ENCODE peak calls at places on chromosomes 6 and 20, in ten cellular contexts. One of them, this sample, is unnamed.

GRCh38 chr6:797479-798077 is 104.6 kb upstream of the EXOC2 start:
- DNase-seq in psoas muscle: no peak
- DNase-seq in glutamatergic neuron: no peak
- DNase-seq in H9: no peak
- DNase-seq in SK-N-SH: peak
- DNase-seq in fibroblast of villous mesenchyme: peak
- DNase-seq in retinal pigment epithelial cell: peak
- DNase-seq in A549: peak
- DNase-seq in pancreas: peak
- DNase-seq in MM.1S: peak
- DNase-seq in this sample: no peak

GRCh38 chr6:132132911-132133639 is 181.9 kb upstream of the CCN2 start:
- DNase-seq in psoas muscle: no peak
- DNase-seq in glutamatergic neuron: no peak
- DNase-seq in H9: no peak
- DNase-seq in SK-N-SH: no peak
- DNase-seq in fibroblast of villous mesenchyme: peak
- DNase-seq in retinal pigment epithelial cell: no peak
- DNase-seq in A549: no peak
- DNase-seq in pancreas: no peak
- DNase-seq in MM.1S: no peak
- DNase-seq in this sample: no peak

GRCh38 chr6:2942916-2943563 is 28.3 kb downstream of the SERPINB6 start:
- DNase-seq in psoas muscle: no peak
- DNase-seq in glutamatergic neuron: no peak
- DNase-seq in H9: no peak
- DNase-seq in SK-N-SH: no peak
- DNase-seq in fibroblast of villous mesenchyme: no peak
- DNase-seq in retinal pigment epithelial cell: no peak
- DNase-seq in A549: no peak
- DNase-seq in pancreas: no peak
- DNase-seq in MM.1S: peak
- DNase-seq in this sample: no peak

GRCh38 chr6:102387351-102388033 is 994.0 kb downstream of the GRIK2 start:
- DNase-seq in psoas muscle: no peak
- DNase-seq in glutamatergic neuron: no peak
- DNase-seq in H9: no peak
- DNase-seq in SK-N-SH: no peak
- DNase-seq in fibroblast of villous mesenchyme: no peak
- DNase-seq in retinal pigment epithelial cell: peak
- DNase-seq in A549: no peak
- DNase-seq in pancreas: no peak
- DNase-seq in MM.1S: no peak
- DNase-seq in this sample: no peak

GRCh38 chr6:37372116-37372515 is 18.3 kb downstream of the RNF8 start:
- DNase-seq in psoas muscle: no peak
- DNase-seq in glutamatergic neuron: no peak
- DNase-seq in H9: no peak
- DNase-seq in SK-N-SH: no peak
- DNase-seq in fibroblast of villous mesenchyme: no peak
- DNase-seq in retinal pigment epithelial cell: no peak
- DNase-seq in A549: no peak
- DNase-seq in pancreas: no peak
- DNase-seq in MM.1S: no peak
- DNase-seq in this sample: no peak

GRCh38 chr6:70725817-70726413 is 58.2 kb downstream of the SMAP1 start:
- DNase-seq in psoas muscle: no peak
- DNase-seq in glutamatergic neuron: no peak
- DNase-seq in H9: no peak
- DNase-seq in SK-N-SH: no peak
- DNase-seq in fibroblast of villous mesenchyme: peak
- DNase-seq in retinal pigment epithelial cell: peak
- DNase-seq in A549: no peak
- DNase-seq in pancreas: no peak
- DNase-seq in MM.1S: peak
- DNase-seq in this sample: no peak

GRCh38 chr6:157145656-157146285 is 177.5 kb downstream of the TMEM242 start:
- DNase-seq in psoas muscle: no peak
- DNase-seq in glutamatergic neuron: no peak
- DNase-seq in H9: no peak
- DNase-seq in SK-N-SH: no peak
- DNase-seq in fibroblast of villous mesenchyme: peak
- DNase-seq in retinal pigment epithelial cell: peak
- DNase-seq in A549: no peak
- DNase-seq in pancreas: no peak
- DNase-seq in MM.1S: no peak
- DNase-seq in this sample: no peak

GRCh38 chr6:106792536-106793236 is 163.3 kb downstream of the QRSL1 start:
- DNase-seq in psoas muscle: no peak
- DNase-seq in glutamatergic neuron: no peak
- DNase-seq in H9: no peak
- DNase-seq in SK-N-SH: no peak
- DNase-seq in fibroblast of villous mesenchyme: no peak
- DNase-seq in retinal pigment epithelial cell: no peak
- DNase-seq in A549: no peak
- DNase-seq in pancreas: no peak
- DNase-seq in MM.1S: no peak
- DNase-seq in this sample: no peak

GRCh38 chr6:127516676-127517273 is 2.4 kb downstream of the MTCL3 start:
- DNase-seq in psoas muscle: no peak
- DNase-seq in glutamatergic neuron: peak
- DNase-seq in H9: peak
- DNase-seq in SK-N-SH: peak
- DNase-seq in fibroblast of villous mesenchyme: no peak
- DNase-seq in retinal pigment epithelial cell: no peak
- DNase-seq in A549: peak
- DNase-seq in pancreas: no peak
- DNase-seq in MM.1S: peak
- DNase-seq in this sample: no peak

GRCh38 chr6:27091661-27092315 is 155.7 kb upstream of the PRSS16 start:
- DNase-seq in psoas muscle: no peak
- DNase-seq in glutamatergic neuron: no peak
- DNase-seq in H9: peak
- DNase-seq in SK-N-SH: peak
- DNase-seq in fibroblast of villous mesenchyme: peak
- DNase-seq in retinal pigment epithelial cell: no peak
- DNase-seq in A549: peak
- DNase-seq in pancreas: no peak
- DNase-seq in MM.1S: peak
- DNase-seq in this sample: no peak

GRCh38 chr20:57677323-57677982 is 32.4 kb downstream of the PMEPA1 start:
- DNase-seq in psoas muscle: no peak
- DNase-seq in glutamatergic neuron: no peak
- DNase-seq in H9: no peak
- DNase-seq in SK-N-SH: no peak
- DNase-seq in fibroblast of villous mesenchyme: no peak
- DNase-seq in retinal pigment epithelial cell: no peak
- DNase-seq in A549: no peak
- DNase-seq in pancreas: no peak
- DNase-seq in MM.1S: no peak
- DNase-seq in this sample: no peak

GRCh38 chr6:2937627-2938003 is 33.8 kb downstream of the SERPINB6 start:
- DNase-seq in psoas muscle: no peak
- DNase-seq in glutamatergic neuron: no peak
- DNase-seq in H9: no peak
- DNase-seq in SK-N-SH: no peak
- DNase-seq in fibroblast of villous mesenchyme: no peak
- DNase-seq in retinal pigment epithelial cell: no peak
- DNase-seq in A549: no peak
- DNase-seq in pancreas: no peak
- DNase-seq in MM.1S: no peak
- DNase-seq in this sample: peak

GRCh38 chr6:130001229-130001554 is 17.2 kb upstream of the L3MBTL3 start:
- DNase-seq in psoas muscle: no peak
- DNase-seq in glutamatergic neuron: no peak
- DNase-seq in H9: no peak
- DNase-seq in SK-N-SH: no peak
- DNase-seq in fibroblast of villous mesenchyme: no peak
- DNase-seq in retinal pigment epithelial cell: no peak
- DNase-seq in A549: no peak
- DNase-seq in pancreas: no peak
- DNase-seq in MM.1S: no peak
- DNase-seq in this sample: no peak

GRCh38 chr20:18057106-18057993 is at the start of gene OVOL2:
- DNase-seq in psoas muscle: no peak
- DNase-seq in glutamatergic neuron: peak
- DNase-seq in H9: peak
- DNase-seq in SK-N-SH: peak
- DNase-seq in fibroblast of villous mesenchyme: no peak
- DNase-seq in retinal pigment epithelial cell: no peak
- DNase-seq in A549: no peak
- DNase-seq in pancreas: peak
- DNase-seq in MM.1S: peak
- DNase-seq in this sample: no peak

GRCh38 chr6:39003072-39003471 is 45.5 kb upstream of the GLP1R start:
- DNase-seq in psoas muscle: no peak
- DNase-seq in glutamatergic neuron: peak
- DNase-seq in H9: no peak
- DNase-seq in SK-N-SH: no peak
- DNase-seq in fibroblast of villous mesenchyme: no peak
- DNase-seq in retinal pigment epithelial cell: no peak
- DNase-seq in A549: no peak
- DNase-seq in pancreas: no peak
- DNase-seq in MM.1S: no peak
- DNase-seq in this sample: no peak

GRCh38 chr20:54137115-54137514 is 36.7 kb downstream of the CYP24A1 start:
- DNase-seq in psoas muscle: no peak
- DNase-seq in glutamatergic neuron: no peak
- DNase-seq in H9: no peak
- DNase-seq in SK-N-SH: no peak
- DNase-seq in fibroblast of villous mesenchyme: no peak
- DNase-seq in retinal pigment epithelial cell: no peak
- DNase-seq in A549: no peak
- DNase-seq in pancreas: no peak
- DNase-seq in MM.1S: no peak
- DNase-seq in this sample: no peak
- TF ChIP-seq CTCF in psoas muscle: no peak
- TF ChIP-seq CTCF in glutamatergic neuron: no peak
- TF ChIP-seq CTCF in H9: no peak
- TF ChIP-seq CTCF in SK-N-SH: no peak
- TF ChIP-seq CTCF in fibroblast of villous mesenchyme: no peak
- TF ChIP-seq CTCF in retinal pigment epithelial cell: no peak
- TF ChIP-seq CTCF in A549: no peak
- TF ChIP-seq CTCF in pancreas: no peak
- TF ChIP-seq CTCF in MM.1S: no peak
- TF ChIP-seq CTCF in this sample: no peak

DNA sequence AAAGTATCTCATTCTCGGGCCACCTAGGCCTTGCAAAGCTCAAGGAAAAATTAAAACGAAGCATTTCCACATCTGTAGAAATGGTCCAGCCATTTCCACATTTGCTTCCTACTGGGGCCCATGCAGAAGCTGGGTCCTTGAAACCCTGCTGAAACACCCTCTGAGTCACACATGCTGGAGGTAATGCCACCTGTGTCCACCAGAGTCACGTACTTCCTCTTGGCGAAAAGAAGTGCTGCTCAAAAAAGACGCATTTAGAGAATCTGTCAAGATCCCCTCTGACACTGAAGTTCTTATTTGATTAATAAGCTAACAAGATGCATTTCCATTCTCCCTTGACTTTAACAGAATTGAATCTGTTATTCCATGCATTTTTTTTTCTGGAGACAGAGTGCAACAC is 423.2 kb downstream of the PREX1 start:
- DNase-seq in psoas muscle: no peak
- DNase-seq in glutamatergic neuron: no peak
- DNase-seq in H9: no peak
- DNase-seq in SK-N-SH: no peak
- DNase-seq in fibroblast of villous mesenchyme: no peak
- DNase-seq in retinal pigment epithelial cell: no peak
- DNase-seq in A549: peak
- DNase-seq in pancreas: no peak
- DNase-seq in MM.1S: no peak
- DNase-seq in this sample: no peak
- TF ChIP-seq CTCF in psoas muscle: no peak
- TF ChIP-seq CTCF in glutamatergic neuron: peak
- TF ChIP-seq CTCF in H9: peak
- TF ChIP-seq CTCF in SK-N-SH: no peak
- TF ChIP-seq CTCF in fibroblast of villous mesenchyme: no peak
- TF ChIP-seq CTCF in retinal pigment epithelial cell: peak
- TF ChIP-seq CTCF in A549: no peak
- TF ChIP-seq CTCF in pancreas: no peak
- TF ChIP-seq CTCF in MM.1S: no peak
- TF ChIP-seq CTCF in this sample: no peak

DNA sequence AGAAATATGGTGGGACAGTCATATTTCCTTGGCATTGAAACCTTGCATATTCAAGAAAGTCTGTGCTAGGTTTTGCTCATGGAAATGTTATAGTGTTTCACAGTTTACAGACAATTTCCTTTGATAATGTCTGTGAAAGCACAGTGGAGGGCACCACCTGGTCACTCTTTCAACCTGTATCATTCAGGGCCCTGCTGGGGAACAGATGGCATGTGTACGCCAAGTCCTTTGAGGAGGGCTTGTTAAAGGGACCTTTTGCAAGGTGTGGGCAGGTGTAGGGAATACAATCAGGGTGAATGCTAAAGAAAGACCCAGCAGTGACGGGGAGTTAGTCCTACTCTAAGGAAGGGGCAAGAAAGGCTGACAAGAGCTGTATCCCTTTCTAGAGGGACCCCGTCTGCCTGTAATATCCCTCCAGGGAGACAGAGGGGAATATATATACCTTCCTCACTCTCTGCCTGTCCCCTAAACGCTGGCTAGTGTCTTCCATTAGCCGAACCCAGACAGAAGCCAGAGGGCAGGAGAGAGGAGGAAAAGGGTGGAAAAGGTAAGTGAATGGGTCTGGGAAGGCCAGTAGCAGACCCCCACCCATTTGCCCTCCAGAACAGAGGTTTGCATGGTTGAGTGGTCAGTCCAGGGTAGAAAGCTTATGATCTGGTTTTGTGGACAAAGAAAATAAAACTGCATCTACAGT is 10.3 kb downstream of the PLCB4 start:
- DNase-seq in psoas muscle: no peak
- DNase-seq in glutamatergic neuron: no peak
- DNase-seq in H9: no peak
- DNase-seq in SK-N-SH: no peak
- DNase-seq in fibroblast of villous mesenchyme: no peak
- DNase-seq in retinal pigment epithelial cell: no peak
- DNase-seq in A549: no peak
- DNase-seq in pancreas: no peak
- DNase-seq in MM.1S: no peak
- DNase-seq in this sample: no peak
- TF ChIP-seq CTCF in psoas muscle: no peak
- TF ChIP-seq CTCF in glutamatergic neuron: no peak
- TF ChIP-seq CTCF in H9: no peak
- TF ChIP-seq CTCF in SK-N-SH: no peak
- TF ChIP-seq CTCF in fibroblast of villous mesenchyme: no peak
- TF ChIP-seq CTCF in retinal pigment epithelial cell: no peak
- TF ChIP-seq CTCF in A549: no peak
- TF ChIP-seq CTCF in pancreas: no peak
- TF ChIP-seq CTCF in MM.1S: no peak
- TF ChIP-seq CTCF in this sample: no peak

DNA sequence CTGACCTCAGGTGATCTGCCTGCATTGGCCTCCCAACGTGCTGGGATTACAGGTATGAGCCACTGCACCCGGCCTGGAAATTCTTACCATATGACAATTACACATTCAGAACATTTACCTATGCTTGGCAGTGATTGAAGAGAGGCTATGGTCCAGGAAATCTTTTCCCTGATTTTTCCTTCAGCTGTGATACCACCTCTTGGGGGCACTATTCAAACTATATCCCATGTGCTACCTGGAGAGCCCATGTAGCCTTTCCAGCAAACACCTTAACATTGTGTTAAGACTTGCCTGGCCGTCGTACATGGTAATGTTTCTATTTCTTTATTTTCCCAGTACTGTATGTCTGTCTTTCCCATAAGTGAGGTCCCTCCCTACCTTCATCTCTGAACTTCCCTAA is 61.7 kb upstream of the C20orf144 start:
- DNase-seq in psoas muscle: no peak
- DNase-seq in glutamatergic neuron: no peak
- DNase-seq in H9: no peak
- DNase-seq in SK-N-SH: no peak
- DNase-seq in fibroblast of villous mesenchyme: no peak
- DNase-seq in retinal pigment epithelial cell: no peak
- DNase-seq in A549: no peak
- DNase-seq in pancreas: no peak
- DNase-seq in MM.1S: no peak
- DNase-seq in this sample: no peak
- TF ChIP-seq CTCF in psoas muscle: no peak
- TF ChIP-seq CTCF in glutamatergic neuron: no peak
- TF ChIP-seq CTCF in H9: peak
- TF ChIP-seq CTCF in SK-N-SH: no peak
- TF ChIP-seq CTCF in fibroblast of villous mesenchyme: no peak
- TF ChIP-seq CTCF in retinal pigment epithelial cell: no peak
- TF ChIP-seq CTCF in A549: no peak
- TF ChIP-seq CTCF in pancreas: no peak
- TF ChIP-seq CTCF in MM.1S: no peak
- TF ChIP-seq CTCF in this sample: no peak